ENCODE peak calls at places on chromosomes 13 and 19, in four cellular contexts. O, P, J and B are unnamed samples.

GRCh38 chr13:91184244-91184926 is 163.1 kb upstream of the MIR17HG start:
- DNase-seq in O (peak), P (no peak), J (no peak), B (no peak)

GRCh38 chr19:36771275-36772231 is 1.1 kb downstream of the ZNF850 start:
- DNase-seq in O (peak), P (peak), J (no peak), B (peak)

GRCh38 chr19:4851551-4852290 is 15.7 kb downstream of the PLIN3 start:
- DNase-seq in O (peak), P (peak), J (peak), B (no peak)

GRCh38 chr13:47216176-47216822 is 319.4 kb upstream of the HTR2A start:
- DNase-seq in O (no peak), P (no peak), J (no peak), B (no peak)

GRCh38 chr19:10270180-10270615 is 722 bp upstream of the ICAM1 start:
- DNase-seq in O (no peak), P (peak), J (peak), B (no peak)

GRCh38 chr19:44723952-44724319 is 24.6 kb upstream of the BCL3 start:
- DNase-seq in O (peak), P (peak), J (peak), B (peak)

GRCh38 chr19:979318-979741 is 4.8 kb upstream of the WDR18 start:
- DNase-seq in O (no peak), P (no peak), J (no peak), B (no peak)

GRCh38 chr13:75375329-75375728 is 106.6 kb downstream of the TBC1D4 start:
- DNase-seq in O (no peak), P (no peak), J (no peak), B (no peak)

GRCh38 chr13:44437356-44438233 is 64.0 kb downstream of the SERP2 start:
- DNase-seq in O (peak), P (no peak), J (no peak), B (no peak)

GRCh38 chr19:4764290-4764660 is 27.3 kb upstream of the FEM1A start:
- DNase-seq in O (no peak), P (no peak), J (no peak), B (no peak)